ENCODE peak calls at places on chromosomes 1 and 21, in six cellular contexts. One of them, this sample, is unnamed.

GRCh38 chr1:94708811-94709210 is 111.3 kb upstream of the SLC44A3 start:
- DNase-seq in cardiac fibroblast: no peak
- DNase-seq in heart left ventricle: no peak
- DNase-seq in OCI-LY7: no peak
- DNase-seq in fibroblast of pulmonary artery: no peak
- DNase-seq in breast epithelium: no peak
- DNase-seq in this sample: no peak

GRCh38 chr1:39214021-39214713 is 9.7 kb downstream of the MACF1 start:
- DNase-seq in OCI-LY7: no peak
- DNase-seq in fibroblast of pulmonary artery: peak
- DNase-seq in breast epithelium: peak
- DNase-seq in heart left ventricle: peak
- DNase-seq in cardiac fibroblast: peak
- DNase-seq in this sample: no peak

GRCh38 chr1:29415156-29415830 is 179.0 kb downstream of the PTPRU start:
- DNase-seq in fibroblast of pulmonary artery: no peak
- DNase-seq in heart left ventricle: no peak
- DNase-seq in OCI-LY7: no peak
- DNase-seq in breast epithelium: no peak
- DNase-seq in cardiac fibroblast: no peak
- DNase-seq in this sample: no peak

GRCh38 chr1:192831706-192832355 is 23.0 kb downstream of the RGS2 start:
- DNase-seq in heart left ventricle: no peak
- DNase-seq in OCI-LY7: no peak
- DNase-seq in fibroblast of pulmonary artery: peak
- DNase-seq in cardiac fibroblast: peak
- DNase-seq in breast epithelium: no peak
- DNase-seq in this sample: no peak

GRCh38 chr1:119686661-119687060 is 25.1 kb upstream of the PHGDH start:
- DNase-seq in breast epithelium: peak
- DNase-seq in cardiac fibroblast: no peak
- DNase-seq in heart left ventricle: no peak
- DNase-seq in OCI-LY7: no peak
- DNase-seq in fibroblast of pulmonary artery: no peak
- DNase-seq in this sample: peak

GRCh38 chr1:151943591-151943990 is 34.3 kb upstream of the THEM4 start:
- DNase-seq in heart left ventricle: no peak
- DNase-seq in cardiac fibroblast: no peak
- DNase-seq in breast epithelium: no peak
- DNase-seq in fibroblast of pulmonary artery: no peak
- DNase-seq in OCI-LY7: no peak
- DNase-seq in this sample: no peak

GRCh38 chr1:212782422-212783154 is 9.0 kb downstream of the NSL1 start:
- DNase-seq in cardiac fibroblast: peak
- DNase-seq in fibroblast of pulmonary artery: peak
- DNase-seq in heart left ventricle: peak
- DNase-seq in OCI-LY7: peak
- DNase-seq in breast epithelium: no peak
- DNase-seq in this sample: peak

GRCh38 chr1:214525535-214526019 is 25.8 kb downstream of the PTPN14 start:
- DNase-seq in OCI-LY7: no peak
- DNase-seq in fibroblast of pulmonary artery: no peak
- DNase-seq in cardiac fibroblast: peak
- DNase-seq in heart left ventricle: no peak
- DNase-seq in breast epithelium: no peak
- DNase-seq in this sample: no peak

GRCh38 chr1:21241761-21242581 is 48.3 kb downstream of the ECE1 start:
- DNase-seq in OCI-LY7: no peak
- DNase-seq in breast epithelium: no peak
- DNase-seq in cardiac fibroblast: no peak
- DNase-seq in heart left ventricle: no peak
- DNase-seq in fibroblast of pulmonary artery: no peak
- DNase-seq in this sample: no peak

GRCh38 chr1:236759252-236759859 is 35.7 kb upstream of the MTR start:
- DNase-seq in OCI-LY7: peak
- DNase-seq in fibroblast of pulmonary artery: peak
- DNase-seq in breast epithelium: no peak
- DNase-seq in heart left ventricle: no peak
- DNase-seq in cardiac fibroblast: peak
- DNase-seq in this sample: peak

GRCh38 chr1:12067900-12068821 is 5.1 kb downstream of the TNFRSF8 start:
- DNase-seq in fibroblast of pulmonary artery: peak
- DNase-seq in breast epithelium: no peak
- DNase-seq in OCI-LY7: no peak
- DNase-seq in heart left ventricle: peak
- DNase-seq in cardiac fibroblast: peak
- DNase-seq in this sample: peak

GRCh38 chr1:219812491-219813221 is 115.7 kb downstream of the SLC30A10 start:
- DNase-seq in breast epithelium: peak
- DNase-seq in OCI-LY7: peak
- DNase-seq in cardiac fibroblast: peak
- DNase-seq in heart left ventricle: peak
- DNase-seq in fibroblast of pulmonary artery: peak
- DNase-seq in this sample: peak

DNA sequence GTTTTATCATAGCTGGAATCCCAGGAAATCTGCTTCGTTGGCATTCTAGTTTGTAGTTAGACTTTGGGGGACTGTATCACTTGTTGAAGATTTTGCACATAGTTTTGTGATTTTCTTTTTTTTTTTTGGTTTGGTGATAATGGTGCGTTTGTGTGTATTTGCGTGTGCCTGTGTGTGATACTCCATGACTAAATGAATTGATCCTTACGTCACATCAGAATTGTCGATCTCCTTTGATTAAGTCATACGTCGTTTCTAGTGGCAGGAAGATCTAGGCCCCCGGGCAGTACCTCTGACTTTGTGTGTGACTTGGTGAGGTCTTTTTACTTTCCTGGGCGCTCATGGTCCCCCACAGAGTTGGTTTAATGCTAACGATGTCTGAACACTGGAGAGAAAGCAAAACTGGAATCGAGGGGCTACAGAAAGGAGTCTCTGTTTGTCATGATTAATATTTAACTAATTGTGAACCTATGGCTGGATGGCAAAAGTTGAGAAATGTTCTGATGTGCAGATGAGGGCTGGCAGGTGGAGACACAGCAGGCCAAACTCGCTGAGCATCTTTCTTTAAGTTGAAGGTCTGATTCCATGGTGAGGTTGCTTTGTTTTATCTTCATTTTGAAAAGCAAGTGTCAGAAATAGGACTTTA is 2.4 kb downstream of the RASSF5 start:
- DNase-seq in cardiac fibroblast: no peak
- DNase-seq in heart left ventricle: peak
- DNase-seq in OCI-LY7: no peak
- DNase-seq in breast epithelium: no peak
- DNase-seq in fibroblast of pulmonary artery: no peak
- DNase-seq in this sample: no peak
- H3K4me3 ChIP-seq in cardiac fibroblast: no peak
- H3K4me3 ChIP-seq in heart left ventricle: no peak
- H3K4me3 ChIP-seq in OCI-LY7: no peak
- H3K4me3 ChIP-seq in breast epithelium: no peak
- H3K4me3 ChIP-seq in fibroblast of pulmonary artery: no peak
- H3K4me3 ChIP-seq in this sample: peak

GRCh38 chr1:40310983-40311642 is 6.0 kb downstream of the COL9A2 start:
- DNase-seq in cardiac fibroblast: no peak
- DNase-seq in breast epithelium: no peak
- DNase-seq in heart left ventricle: no peak
- DNase-seq in fibroblast of pulmonary artery: no peak
- DNase-seq in OCI-LY7: no peak
- DNase-seq in this sample: no peak
- TF ChIP-seq CTCF in cardiac fibroblast: no peak
- TF ChIP-seq CTCF in breast epithelium: no peak
- TF ChIP-seq CTCF in heart left ventricle: no peak
- TF ChIP-seq CTCF in fibroblast of pulmonary artery: no peak
- TF ChIP-seq CTCF in OCI-LY7: peak
- TF ChIP-seq CTCF in this sample: no peak

GRCh38 chr21:36105327-36105842 is 29.5 kb upstream of the CBR3 start:
- DNase-seq in OCI-LY7: no peak
- DNase-seq in cardiac fibroblast: no peak
- DNase-seq in breast epithelium: no peak
- DNase-seq in heart left ventricle: no peak
- DNase-seq in fibroblast of pulmonary artery: no peak
- DNase-seq in this sample: no peak
- H3K4me3 ChIP-seq in OCI-LY7: no peak
- H3K4me3 ChIP-seq in cardiac fibroblast: no peak
- H3K4me3 ChIP-seq in breast epithelium: no peak
- H3K4me3 ChIP-seq in heart left ventricle: no peak
- H3K4me3 ChIP-seq in fibroblast of pulmonary artery: no peak
- H3K4me3 ChIP-seq in this sample: no peak

DNA sequence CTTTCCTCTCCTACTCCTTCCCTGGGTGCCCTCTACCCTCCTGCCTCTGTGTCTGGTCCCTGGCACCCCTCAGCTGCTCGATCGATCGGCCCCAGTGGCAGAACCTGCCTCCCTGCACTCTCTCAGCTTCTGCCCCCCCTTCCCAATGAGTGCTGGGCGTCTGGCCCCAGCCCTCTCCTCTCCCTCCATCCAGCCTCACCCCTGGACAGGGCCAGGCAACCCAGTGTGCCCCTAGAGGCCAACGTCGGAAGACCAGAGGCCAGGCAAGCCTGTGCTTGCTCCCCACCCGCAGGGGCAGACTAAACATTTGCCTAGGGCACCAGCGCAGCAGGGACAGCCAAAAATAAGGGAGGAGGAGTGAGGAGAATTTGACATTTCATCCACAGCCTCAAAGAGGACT is 43.5 kb downstream of the LGR6 start:
- DNase-seq in breast epithelium: no peak
- DNase-seq in heart left ventricle: peak
- DNase-seq in OCI-LY7: peak
- DNase-seq in fibroblast of pulmonary artery: peak
- DNase-seq in cardiac fibroblast: no peak
- DNase-seq in this sample: peak
- TF ChIP-seq CTCF in breast epithelium: no peak
- TF ChIP-seq CTCF in heart left ventricle: peak
- TF ChIP-seq CTCF in OCI-LY7: peak
- TF ChIP-seq CTCF in fibroblast of pulmonary artery: peak
- TF ChIP-seq CTCF in cardiac fibroblast: peak
- TF ChIP-seq CTCF in this sample: peak

GRCh38 chr1:77891200-77891599 is 2.8 kb downstream of the NEXN start:
- DNase-seq in cardiac fibroblast: no peak
- DNase-seq in heart left ventricle: no peak
- DNase-seq in OCI-LY7: no peak
- DNase-seq in breast epithelium: no peak
- DNase-seq in fibroblast of pulmonary artery: no peak
- DNase-seq in this sample: no peak
- H3K4me3 ChIP-seq in cardiac fibroblast: peak
- H3K4me3 ChIP-seq in heart left ventricle: no peak
- H3K4me3 ChIP-seq in OCI-LY7: no peak
- H3K4me3 ChIP-seq in breast epithelium: no peak
- H3K4me3 ChIP-seq in fibroblast of pulmonary artery: peak
- H3K4me3 ChIP-seq in this sample: no peak

GRCh38 chr1:77280962-77281361 is 857 bp upstream of the AK5 start:
- DNase-seq in fibroblast of pulmonary artery: no peak
- DNase-seq in breast epithelium: no peak
- DNase-seq in cardiac fibroblast: no peak
- DNase-seq in OCI-LY7: no peak
- DNase-seq in heart left ventricle: no peak
- DNase-seq in this sample: no peak

GRCh38 chr1:77279929-77280328 is 1.9 kb upstream of the AK5 start:
- DNase-seq in cardiac fibroblast: no peak
- DNase-seq in OCI-LY7: peak
- DNase-seq in breast epithelium: no peak
- DNase-seq in fibroblast of pulmonary artery: no peak
- DNase-seq in heart left ventricle: no peak
- DNase-seq in this sample: no peak

GRCh38 chr1:77282187-77282865 is 507 bp downstream of the AK5 start:
- DNase-seq in heart left ventricle: peak
- DNase-seq in breast epithelium: no peak
- DNase-seq in cardiac fibroblast: peak
- DNase-seq in OCI-LY7: no peak
- DNase-seq in fibroblast of pulmonary artery: peak
- DNase-seq in this sample: peak

GRCh38 chr1:77282866-77283539 is 1.2 kb downstream of the AK5 start:
- DNase-seq in cardiac fibroblast: peak
- DNase-seq in breast epithelium: no peak
- DNase-seq in fibroblast of pulmonary artery: no peak
- DNase-seq in heart left ventricle: no peak
- DNase-seq in OCI-LY7: no peak
- DNase-seq in this sample: peak

DNA sequence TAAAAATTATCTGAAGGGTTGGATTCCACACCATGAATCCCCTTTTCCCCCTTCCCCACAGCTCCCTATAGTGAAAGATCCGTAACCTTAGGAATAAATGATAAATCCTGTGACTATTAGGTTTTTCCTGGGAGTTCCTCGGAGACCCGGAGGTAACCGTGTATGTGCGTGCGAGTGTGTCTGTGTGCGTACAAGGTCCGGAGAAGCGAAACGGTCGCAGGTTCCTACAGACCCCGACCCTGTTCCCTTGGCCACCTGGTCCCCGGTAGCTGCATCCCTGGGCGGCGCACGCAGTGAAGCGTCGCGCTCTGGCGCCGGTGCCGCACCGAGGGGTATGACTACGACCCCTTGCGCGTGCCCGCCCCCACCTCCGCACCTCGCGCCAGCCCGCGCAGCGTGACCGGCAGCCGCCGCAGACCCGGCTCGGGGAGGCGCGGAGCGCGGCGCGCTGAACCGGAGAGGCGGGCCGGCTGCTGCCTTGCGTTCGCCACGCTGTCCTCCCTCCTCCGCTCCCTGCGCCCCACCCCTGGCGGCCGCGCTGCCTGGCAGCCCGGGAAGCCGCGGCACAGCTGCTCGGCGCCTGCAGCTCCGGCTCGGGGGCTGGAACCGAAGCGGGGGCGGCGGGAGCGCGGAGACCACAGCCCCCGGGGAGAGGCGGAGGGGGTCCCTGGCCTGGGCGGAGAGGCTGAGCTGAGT is at the start of gene AK5:
- DNase-seq in fibroblast of pulmonary artery: peak
- DNase-seq in cardiac fibroblast: peak
- DNase-seq in breast epithelium: no peak
- DNase-seq in heart left ventricle: peak
- DNase-seq in OCI-LY7: no peak
- DNase-seq in this sample: peak
- TF ChIP-seq CTCF in fibroblast of pulmonary artery: no peak
- TF ChIP-seq CTCF in cardiac fibroblast: no peak
- TF ChIP-seq CTCF in breast epithelium: no peak
- TF ChIP-seq CTCF in heart left ventricle: no peak
- TF ChIP-seq CTCF in OCI-LY7: no peak
- TF ChIP-seq CTCF in this sample: no peak

This sample was measured in foreskin fibroblast.